ENCODE peak calls at places on chromosome 16, in nine cellular contexts. O is stomach; Z is osteoblast; I is spleen; U is heart left ventricle; G is naive thymus-derived CD4-positive, alpha-beta T cell; F is OCI-LY7; H is HCT116; K is ovary. L is an unnamed sample.

GRCh38 chr16:15770107-15770506 is 86.7 kb downstream of the MYH11 start:
- DNase-seq in O (no peak), Z (no peak), I (no peak), U (peak; percentile 67), G (no peak), F (no peak), H (no peak), K (peak; percentile 30), L (no peak)

GRCh38 chr16:3780570-3780969 is 63.2 kb upstream of the TRAP1 start:
- DNase-seq in O (no peak), Z (no peak), I (no peak), U (no peak), G (no peak), F (peak; percentile 44), H (no peak), K (no peak), L (no peak)

GRCh38 chr16:65315004-65315398 is 193.1 kb upstream of the CDH11 start:
- DNase-seq in O (no peak), Z (no peak), I (no peak), U (peak; percentile 73), G (no peak), F (no peak), H (no peak), K (peak; percentile 79), L (no peak)

GRCh38 chr16:12311887-12312286 is 335.4 kb downstream of the SNX29 start:
- DNase-seq in O (no peak), Z (no peak), I (no peak), U (no peak), G (no peak), F (peak; percentile 60), H (no peak), K (no peak), L (no peak)

GRCh38 chr16:71894229-71894920 is 956 bp upstream of the IST1 start:
- DNase-seq in O (peak; percentile 56), Z (peak; percentile 71), I (peak; percentile 83), U (peak; percentile 42), G (peak; percentile 15), F (peak; percentile 43), H (peak; percentile 43), K (peak; percentile 26), L (peak; percentile 27)

GRCh38 chr16:2842340-2843000 is 12.4 kb downstream of the ZG16B start:
- DNase-seq in O (peak; percentile 50), Z (peak; percentile 91), I (peak; percentile 89), U (peak; percentile 35), G (peak; percentile 51), F (peak; percentile 50), H (peak; percentile 98), K (peak; percentile 32), L (peak; percentile 54)

GRCh38 chr16:7744546-7745294 is 412.1 kb downstream of the RBFOX1 start:
- DNase-seq in O (no peak), Z (no peak), I (no peak), U (no peak), G (no peak), F (no peak), H (no peak), K (no peak), L (no peak)

GRCh38 chr16:24146523-24146922 is 109.6 kb upstream of the CACNG3 start:
- DNase-seq in O (no peak), Z (no peak), I (no peak), U (no peak), G (no peak), F (no peak), H (no peak), K (no peak), L (no peak)

GRCh38 chr16:19382887-19383816 is 34.5 kb upstream of the TMC5 start:
- DNase-seq in O (peak; percentile 44), Z (peak; percentile 46), I (no peak), U (peak; percentile 7), G (no peak), F (no peak), H (no peak), K (no peak), L (no peak)

GRCh38 chr16:67804853-67805542 is 1.4 kb downstream of the RANBP10 start:
- DNase-seq in O (no peak), Z (no peak), I (no peak), U (no peak), G (no peak), F (no peak), H (no peak), K (no peak), L (no peak)

GRCh38 chr16:27980919-27981670 is 82.4 kb downstream of the GSG1L start:
- DNase-seq in O (no peak), Z (peak; percentile 41), I (peak; percentile 38), U (no peak), G (no peak), F (no peak), H (no peak), K (no peak), L (no peak)

GRCh38 chr16:67993207-67994036 is 5.9 kb downstream of the DPEP2 start:
- DNase-seq in O (peak; percentile 82), Z (peak; percentile 99), I (peak; percentile 97), U (peak; percentile 83), G (peak; percentile 83), F (peak; percentile 88), H (peak; percentile 63), K (peak; percentile 75), L (peak; percentile 77)

GRCh38 chr16:46658925-46659324 is 30.1 kb downstream of the VPS35 start:
- DNase-seq in O (no peak), Z (no peak), I (peak; percentile 83), U (peak; percentile 22), G (peak; percentile 9), F (peak; percentile 56), H (no peak), K (no peak), L (no peak)

DNA sequence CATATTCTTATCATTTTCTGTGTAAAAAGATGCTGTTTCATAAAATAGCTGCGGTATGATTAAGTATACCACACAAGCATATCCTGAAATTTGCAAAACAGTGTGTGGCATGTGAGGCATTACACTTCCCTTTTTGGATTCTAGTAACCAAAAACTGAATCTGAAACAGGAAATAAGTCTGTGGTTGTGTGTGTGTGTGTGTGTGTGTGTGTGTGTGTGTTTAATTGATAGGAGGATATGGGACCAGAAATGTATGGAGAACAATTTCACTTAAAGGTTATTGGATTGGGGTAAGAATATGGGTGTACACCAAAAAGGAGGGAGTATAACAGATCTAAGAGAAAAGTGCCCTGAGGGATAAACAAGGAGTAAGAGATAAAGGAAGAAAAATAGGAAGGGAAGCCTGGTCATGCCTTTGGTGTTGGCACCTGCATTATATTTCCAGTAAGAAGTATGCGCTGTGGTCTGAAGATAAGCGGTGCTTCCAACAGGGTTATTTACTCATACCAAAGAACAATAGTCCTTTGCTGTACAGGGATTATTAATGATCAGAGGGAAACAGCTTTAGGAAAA is 4.0 kb downstream of the LYRM1 start:
- DNase-seq in O (peak; percentile 30), Z (peak; percentile 65), I (no peak), U (no peak), G (no peak), F (peak; percentile 76), H (peak; percentile 85), K (no peak), L (peak; percentile 13)
- H3K4me1 ChIP-seq in O (peaks cover 63% of the 10 kb centered on the region), Z (peaks cover 62% of the 10 kb centered on the region), I (peaks cover 49% of the 10 kb centered on the region), U (peaks cover 78% of the 10 kb centered on the region), G (peaks cover 23% of the 10 kb centered on the region), F (peaks cover 35% of the 10 kb centered on the region), H (peaks cover 56% of the 10 kb centered on the region), K (peaks cover 16% of the 10 kb centered on the region), L (peaks cover 27% of the 10 kb centered on the region)

GRCh38 chr16:48378276-48378675 is 6.9 kb downstream of the SIAH1 start:
- DNase-seq in O (no peak), Z (no peak), I (no peak), U (no peak), G (no peak), F (no peak), H (no peak), K (no peak), L (no peak)
- H3K4me1 ChIP-seq in O (peaks cover 66% of the 10 kb centered on the region), Z (peaks cover 15% of the 10 kb centered on the region), I (peaks cover 86% of the 10 kb centered on the region), U (peaks cover 92% of the 10 kb centered on the region), G (peaks cover 2% of the 10 kb centered on the region), F (peaks cover 7% of the 10 kb centered on the region), H (peaks cover 5% of the 10 kb centered on the region), K (peaks cover 29% of the 10 kb centered on the region), L (peaks cover 23% of the 10 kb centered on the region)

GRCh38 chr16:87778476-87778829 is 12.7 kb upstream of the KLHDC4 start:
- DNase-seq in O (no peak), Z (no peak), I (no peak), U (no peak), G (no peak), F (peak; percentile 64), H (no peak), K (no peak), L (no peak)
- H3K4me1 ChIP-seq in O (peaks cover 24% of the 10 kb centered on the region), Z (peaks cover 31% of the 10 kb centered on the region), I (peaks cover 38% of the 10 kb centered on the region), U (peaks cover 41% of the 10 kb centered on the region), G (peaks cover 17% of the 10 kb centered on the region), F (peaks cover 93% of the 10 kb centered on the region), H (peaks cover 14% of the 10 kb centered on the region), K (no peaks in the 10 kb centered on the region), L (peaks cover 43% of the 10 kb centered on the region)

GRCh38 chr16:379183-379960 is 2.4 kb downstream of the PGAP6 start:
- DNase-seq in O (peak; percentile 93), Z (no peak), I (peak; percentile 74), U (no peak), G (no peak), F (no peak), H (no peak), K (no peak), L (no peak)

GRCh38 chr16:375927-376816 is 5.6 kb downstream of the PGAP6 start:
- DNase-seq in O (no peak), Z (no peak), I (peak; percentile 75), U (no peak), G (no peak), F (no peak), H (no peak), K (no peak), L (no peak)

GRCh38 chr16:376817-377418 is 4.9 kb downstream of the PGAP6 start:
- DNase-seq in O (no peak), Z (no peak), I (peak; percentile 70), U (no peak), G (no peak), F (no peak), H (no peak), K (no peak), L (no peak)

GRCh38 chr16:378821-379182 is 3.0 kb downstream of the PGAP6 start:
- DNase-seq in O (no peak), Z (no peak), I (peak; percentile 70), U (no peak), G (no peak), F (no peak), H (no peak), K (no peak), L (peak; percentile 13)

DNA sequence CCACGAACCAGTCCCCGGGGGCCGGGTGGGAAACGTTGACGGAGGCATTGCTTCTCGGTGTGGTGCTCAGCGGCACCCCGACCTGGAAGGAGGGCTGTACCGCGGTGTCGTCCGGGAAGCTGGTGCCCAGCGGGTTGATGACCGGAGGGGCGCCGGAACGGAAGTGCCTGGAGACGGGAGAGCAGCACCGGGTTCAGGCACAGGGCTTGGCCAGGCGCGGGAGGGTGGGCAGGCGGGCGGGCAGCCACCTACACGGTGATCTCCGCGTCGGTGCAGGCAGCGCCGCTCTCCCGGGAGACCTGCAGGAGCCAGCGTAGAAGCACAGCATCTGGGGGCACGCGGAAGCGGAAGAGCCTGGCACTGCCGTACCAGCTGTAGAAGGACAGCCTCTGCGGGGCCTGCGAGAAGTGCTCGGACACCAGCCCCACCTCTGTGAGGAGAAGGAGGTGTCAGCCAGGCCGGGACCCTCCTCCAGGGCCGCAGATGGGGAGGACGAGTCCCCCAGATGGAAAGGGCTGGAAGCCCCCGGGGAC is 4.3 kb downstream of the PGAP6 start:
- DNase-seq in O (no peak), Z (no peak), I (peak; percentile 76), U (no peak), G (no peak), F (no peak), H (no peak), K (no peak), L (no peak)
- H3K4me1 ChIP-seq in O (peaks cover 30% of the 10 kb centered on the region), Z (no peaks in the 10 kb centered on the region), I (peaks cover 24% of the 10 kb centered on the region), U (peaks cover 19% of the 10 kb centered on the region), G (peaks cover 7% of the 10 kb centered on the region), F (no peaks in the 10 kb centered on the region), H (no peaks in the 10 kb centered on the region), K (peaks cover 4% of the 10 kb centered on the region), L (peaks cover 23% of the 10 kb centered on the region)

GRCh38 chr16:57807252-57807967 is 5.1 kb upstream of the KIFC3 start:
- DNase-seq in O (no peak), Z (no peak), I (no peak), U (no peak), G (no peak), F (no peak), H (no peak), K (peak; percentile 20), L (no peak)
- H3K4me1 ChIP-seq in O (peaks cover 49% of the 10 kb centered on the region), Z (peaks cover 28% of the 10 kb centered on the region), I (peaks cover 46% of the 10 kb centered on the region), U (peaks cover 64% of the 10 kb centered on the region), G (peaks cover 42% of the 10 kb centered on the region), F (no peaks in the 10 kb centered on the region), H (peaks cover 63% of the 10 kb centered on the region), K (peaks cover 4% of the 10 kb centered on the region), L (peaks cover 33% of the 10 kb centered on the region)

L was measured in CD8-positive, alpha-beta T cell.